ENCODE peak calls at places on chromosomes 7 and 10, in five cellular contexts. O, R, W, T and Q are unnamed samples.

GRCh38 chr7:25846722-25847121 is 305.3 kb upstream of the NFE2L3 start:
- DNase-seq in R (no peak), T (no peak), W (no peak), O (no peak), Q (no peak)

GRCh38 chr10:86048571-86048970 is 318.0 kb downstream of the GRID1 start:
- DNase-seq in W (no peak), O (no peak), T (no peak), R (no peak), Q (no peak)

GRCh38 chr7:41979834-41980307 is 257.1 kb downstream of the GLI3 start:
- DNase-seq in R (no peak), O (peak), T (peak), W (no peak), Q (peak)

GRCh38 chr10:121596668-121597503 is 1.4 kb downstream of the FGFR2 start:
- DNase-seq in O (peak), W (no peak), R (peak), T (no peak), Q (peak)

GRCh38 chr7:147483634-147484292 is 1106.8 kb upstream of the C7orf33 start:
- DNase-seq in R (no peak), O (no peak), W (no peak), T (no peak), Q (no peak)

GRCh38 chr10:52300599-52301277 is 13.3 kb upstream of the DKK1 start:
- DNase-seq in R (no peak), T (no peak), O (no peak), W (no peak), Q (no peak)

GRCh38 chr7:94450044-94450697 is 55.5 kb downstream of the COL1A2 start:
- DNase-seq in O (no peak), T (no peak), R (no peak), W (no peak), Q (no peak)

GRCh38 chr10:15084502-15084922 is 4.1 kb downstream of the ACBD7 start:
- DNase-seq in O (peak), W (no peak), T (peak), R (peak), Q (no peak)

GRCh38 chr7:303884-304573 is 14.1 kb downstream of the FOXL3 start:
- DNase-seq in T (no peak), R (no peak), O (no peak), W (no peak), Q (no peak)

GRCh38 chr7:21651697-21652096 is 108.9 kb downstream of the DNAH11 start:
- DNase-seq in R (no peak), T (no peak), W (no peak), O (no peak), Q (no peak)

GRCh38 chr10:132158810-132159209 is 27.9 kb upstream of the DPYSL4 start:
- DNase-seq in R (no peak), O (no peak), W (no peak), T (no peak), Q (no peak)

GRCh38 chr10:62379394-62379793 is 5.2 kb downstream of the ZNF365 start:
- DNase-seq in T (no peak), R (no peak), O (no peak), W (no peak), Q (no peak)

GRCh38 chr10:100485336-100485735 is 22.5 kb downstream of the WNT8B start:
- DNase-seq in O (no peak), W (no peak), R (no peak), T (no peak), Q (no peak)

GRCh38 chr7:116525913-116526857 is 1.3 kb downstream of the CAV1 start:
- DNase-seq in T (no peak), R (no peak), W (no peak), O (peak), Q (peak)

GRCh38 chr10:59711871-59712491 is 2.3 kb upstream of the SLC16A9 start:
- DNase-seq in T (no peak), R (no peak), W (no peak), O (no peak), Q (no peak)

GRCh38 chr10:22615101-22615500 is 99.3 kb downstream of the PIP4K2A start:
- DNase-seq in O (no peak), T (no peak), W (no peak), R (no peak), Q (no peak)

GRCh38 chr7:17275749-17276671 is 22.4 kb upstream of the AHR start:
- DNase-seq in O (no peak), R (no peak), T (peak), W (no peak), Q (no peak)

GRCh38 chr7:157907091-157907490 is 570.3 kb downstream of the DNAJB6 start:
- DNase-seq in W (no peak), R (no peak), O (no peak), T (no peak), Q (no peak)

GRCh38 chr10:33743429-33743857 is 409.0 kb upstream of the NRP1 start:
- DNase-seq in O (no peak), W (peak), T (no peak), R (no peak), Q (no peak)

GRCh38 chr10:70728328-70728727 is 56.0 kb downstream of the ADAMTS14 start:
- DNase-seq in W (no peak), O (no peak), R (no peak), T (no peak), Q (no peak)

GRCh38 chr10:55410415-55410885 is 609.4 kb upstream of the PCDH15 start:
- DNase-seq in T (no peak), W (no peak), R (peak), O (peak), Q (peak)
- TF ChIP-seq SUZ12 in T (no peak), W (no peak), R (no peak), O (no peak), Q (no peak)

DNA sequence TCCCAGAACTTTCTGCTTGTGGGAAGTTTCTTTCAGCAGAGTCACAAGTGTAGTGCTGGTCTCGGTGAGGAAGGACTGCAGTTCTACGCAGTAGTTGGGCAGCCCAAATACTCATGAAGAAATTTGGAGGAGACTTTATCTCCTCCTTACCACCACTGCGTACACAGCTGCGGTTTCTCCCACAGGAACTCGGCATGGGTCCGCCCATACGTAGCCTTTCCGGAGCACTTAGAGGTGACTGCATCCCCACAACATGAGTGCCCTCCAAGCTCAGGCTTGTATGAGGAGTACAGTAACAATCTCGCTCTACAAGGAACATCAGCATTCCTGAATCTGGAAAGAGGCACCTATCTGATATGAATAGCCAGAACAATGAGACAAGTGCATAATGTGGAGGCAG is 549.2 kb upstream of the SEMA3D start:
- DNase-seq in T (no peak), R (no peak), W (no peak), O (no peak), Q (no peak)
- TF ChIP-seq SUZ12 in T (no peak), R (no peak), W (no peak), O (no peak), Q (no peak)

GRCh38 chr10:45675388-45675787 is 2.8 kb upstream of the ZFAND4 start:
- DNase-seq in O (no peak), T (no peak), R (no peak), W (no peak), Q (no peak)
- TF ChIP-seq SUZ12 in O (no peak), T (no peak), R (no peak), W (no peak), Q (no peak)

GRCh38 chr10:69327463-69328345 is 49.4 kb downstream of the HK1 start:
- DNase-seq in W (no peak), O (no peak), T (no peak), R (no peak), Q (no peak)
- TF ChIP-seq SUZ12 in W (no peak), O (no peak), T (no peak), R (no peak), Q (no peak)

GRCh38 chr7:137717811-137718271 is 128.9 kb downstream of the DGKI start:
- DNase-seq in T (no peak), O (peak), R (peak), W (peak), Q (peak)

GRCh38 chr7:137717045-137717444 is 129.7 kb downstream of the DGKI start:
- DNase-seq in O (no peak), T (no peak), W (no peak), R (no peak), Q (no peak)

GRCh38 chr7:137716061-137716460 is 130.7 kb downstream of the DGKI start:
- DNase-seq in R (no peak), W (no peak), T (no peak), O (no peak), Q (no peak)

GRCh38 chr7:137715546-137715945 is 131.2 kb downstream of the DGKI start:
- DNase-seq in T (no peak), W (no peak), O (no peak), R (no peak), Q (no peak)

DNA sequence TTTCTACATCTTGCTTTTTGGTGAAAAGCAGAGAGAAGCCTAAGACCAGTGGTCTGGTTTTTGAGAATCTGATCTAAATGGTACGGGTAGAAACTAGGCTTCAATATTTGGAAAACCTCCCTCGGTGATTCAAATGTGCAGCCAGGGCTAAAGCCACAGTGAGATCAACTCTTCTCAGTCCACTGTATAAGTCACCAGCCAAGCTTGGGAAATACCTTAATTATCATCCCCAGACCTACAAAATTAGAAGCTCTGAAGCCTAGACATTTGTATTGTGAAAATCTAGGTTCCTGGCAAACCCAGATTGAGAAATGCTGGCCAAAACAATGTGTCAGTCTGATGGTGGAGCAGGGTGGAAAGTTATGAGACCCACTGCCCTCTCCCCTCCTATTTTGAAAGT is 131.7 kb downstream of the DGKI start:
- DNase-seq in W (no peak), R (no peak), T (no peak), O (no peak), Q (no peak)
- TF ChIP-seq SUZ12 in W (no peak), R (no peak), T (no peak), O (no peak), Q (no peak)

GRCh38 chr7:78213402-78213801 is 414.8 kb downstream of the PHTF2 start:
- DNase-seq in W (no peak), O (no peak), R (no peak), T (no peak), Q (no peak)

GRCh38 chr7:78220754-78221153 is 422.2 kb downstream of the PHTF2 start:
- DNase-seq in O (no peak), T (no peak), R (no peak), W (no peak), Q (no peak)

GRCh38 chr7:78215199-78215598 is 416.6 kb downstream of the PHTF2 start:
- DNase-seq in W (no peak), R (no peak), T (no peak), O (no peak), Q (no peak)

GRCh38 chr7:78221961-78222751 is 423.6 kb downstream of the PHTF2 start:
- DNase-seq in T (no peak), R (no peak), O (no peak), W (no peak), Q (no peak)

GRCh38 chr7:78218051-78218450 is 419.5 kb downstream of the PHTF2 start:
- DNase-seq in W (no peak), T (no peak), R (no peak), O (no peak), Q (no peak)
- TF ChIP-seq SUZ12 in W (no peak), T (no peak), R (no peak), O (no peak), Q (no peak)